ENCODE peak calls at places on chromosomes 2 and 18, in six cellular contexts. V, B, Q, I, E and T are unnamed samples. For H3K4me1, the result is how much of the 10 kb centered on the place peaks cover.

GRCh38 chr2:40668435-40668834 is 216.5 kb upstream of the SLC8A1 start:
- DNase-seq in V (no peak), B (no peak), Q (no peak), I (no peak), E (no peak), T (no peak)

GRCh38 chr18:35282353-35282752 is 7.7 kb downstream of the ZSCAN30 start:
- DNase-seq in V (peak), B (no peak), Q (no peak), I (no peak), E (no peak), T (no peak)

GRCh38 chr2:202064206-202064880 is 8.7 kb upstream of the KIAA2012 start:
- DNase-seq in V (no peak), B (no peak), Q (no peak), I (no peak), E (no peak), T (peak)

GRCh38 chr2:52572469-52572894 is 1195.1 kb upstream of the CHAC2 start:
- DNase-seq in V (no peak), B (no peak), Q (no peak), I (no peak), E (no peak), T (no peak)

GRCh38 chr2:119264781-119265692 is 41.4 kb downstream of the STEAP3 start:
- DNase-seq in V (peak), B (peak), Q (peak), I (peak), E (no peak), T (peak)

GRCh38 chr18:29161429-29161828 is 984.5 kb upstream of the CDH2 start:
- DNase-seq in V (no peak), B (no peak), Q (no peak), I (no peak), E (no peak), T (no peak)

GRCh38 chr2:16281451-16282330 is 341.3 kb downstream of the MYCN start:
- DNase-seq in V (peak), B (no peak), Q (peak), I (peak), E (peak), T (peak)

GRCh38 chr2:69036926-69037325 is 23.9 kb downstream of the ANTXR1 start:
- DNase-seq in V (no peak), B (no peak), Q (no peak), I (no peak), E (no peak), T (no peak)

GRCh38 chr2:1081411-1082225 is 131.0 kb downstream of the SNTG2 start:
- DNase-seq in V (no peak), B (no peak), Q (no peak), I (no peak), E (no peak), T (no peak)

GRCh38 chr18:48832961-48833700 is 117.6 kb downstream of the SMAD7 start:
- DNase-seq in V (no peak), B (no peak), Q (peak), I (no peak), E (no peak), T (no peak)

GRCh38 chr18:36352384-36352783 is 54.9 kb downstream of the FHOD3 start:
- DNase-seq in V (no peak), B (no peak), Q (no peak), I (no peak), E (no peak), T (no peak)

GRCh38 chr2:127104166-127104660 is 2.7 kb downstream of the BIN1 start:
- DNase-seq in V (no peak), B (no peak), Q (no peak), I (no peak), E (no peak), T (no peak)

GRCh38 chr2:28155071-28155470 is 237.6 kb upstream of the FOSL2 start:
- DNase-seq in V (no peak), B (no peak), Q (no peak), I (no peak), E (no peak), T (no peak)

GRCh38 chr2:105545731-105546622 is 147.1 kb upstream of the FHL2 start:
- DNase-seq in V (peak), B (no peak), Q (peak), I (peak), E (peak), T (peak)

GRCh38 chr2:42961385-42961800 is 169.0 kb upstream of the HAAO start:
- DNase-seq in V (no peak), B (no peak), Q (no peak), I (no peak), E (no peak), T (no peak)

GRCh38 chr2:237011196-237011595 is 74.5 kb upstream of the COPS8 start:
- DNase-seq in V (no peak), B (no peak), Q (no peak), I (no peak), E (no peak), T (no peak)

GRCh38 chr18:28408528-28408927 is 231.6 kb upstream of the CDH2 start:
- DNase-seq in V (no peak), B (no peak), Q (no peak), I (no peak), E (no peak), T (no peak)

GRCh38 chr18:10454800-10455550 is 540 bp downstream of the APCDD1 start:
- DNase-seq in V (no peak), B (no peak), Q (no peak), I (no peak), E (no peak), T (no peak)

GRCh38 chr18:46220116-46220515 is 115.9 kb downstream of the HAUS1 start:
- DNase-seq in V (no peak), B (no peak), Q (no peak), I (no peak), E (no peak), T (no peak)

GRCh38 chr2:138423198-138423597 is 78.4 kb upstream of the SPOPL start:
- DNase-seq in V (no peak), B (no peak), Q (no peak), I (no peak), E (no peak), T (no peak)

GRCh38 chr2:218290316-218291261 is 1.7 kb downstream of the TMBIM1 start:
- DNase-seq in V (no peak), B (peak), Q (no peak), I (no peak), E (no peak), T (no peak)

GRCh38 chr2:30283931-30284565 is 52.7 kb downstream of the LBH start:
- DNase-seq in V (no peak), B (no peak), Q (no peak), I (peak), E (no peak), T (no peak)

GRCh38 chr2:151792589-151792988 is 35.6 kb downstream of the ARL5A start:
- DNase-seq in V (peak), B (no peak), Q (no peak), I (no peak), E (no peak), T (peak)

GRCh38 chr2:219001577-219002394 is 8.6 kb upstream of the CRYBA2 start:
- DNase-seq in V (peak), B (no peak), Q (peak), I (peak), E (no peak), T (no peak)

GRCh38 chr2:102258386-102259074 is 52.8 kb upstream of the IL1RL1 start:
- DNase-seq in V (no peak), B (no peak), Q (peak), I (no peak), E (no peak), T (no peak)

GRCh38 chr2:18301421-18302139 is 258.9 kb downstream of the RDH14 start:
- DNase-seq in V (no peak), B (no peak), Q (no peak), I (no peak), E (no peak), T (no peak)

GRCh38 chr18:1505856-1506255 is 601.2 kb downstream of the ADCYAP1 start:
- DNase-seq in V (no peak), B (no peak), Q (no peak), I (no peak), E (no peak), T (peak)

GRCh38 chr2:240814946-240815760 is 4.9 kb downstream of the KIF1A start:
- DNase-seq in V (no peak), B (no peak), Q (no peak), I (no peak), E (no peak), T (no peak)

GRCh38 chr18:48950536-48951447 is at the start of gene SMAD7:
- DNase-seq in V (no peak), B (no peak), Q (no peak), I (no peak), E (no peak), T (no peak)

GRCh38 chr2:151280276-151280675 is 9.2 kb downstream of the NMI start:
- DNase-seq in V (no peak), B (no peak), Q (no peak), I (no peak), E (no peak), T (no peak)

GRCh38 chr18:25057491-25058050 is 294.4 kb downstream of the ZNF521 start:
- DNase-seq in V (no peak), B (no peak), Q (no peak), I (no peak), E (no peak), T (no peak)

GRCh38 chr2:23947350-23947749 is 7.1 kb downstream of the UBXN2A start:
- DNase-seq in V (no peak), B (no peak), Q (no peak), I (no peak), E (no peak), T (no peak)

GRCh38 chr2:234747833-234748559 is 203.8 kb upstream of the SH3BP4 start:
- DNase-seq in V (no peak), B (no peak), Q (no peak), I (no peak), E (no peak), T (no peak)

GRCh38 chr2:8149985-8150547 is 531.8 kb upstream of the ID2 start:
- DNase-seq in V (no peak), B (no peak), Q (no peak), I (no peak), E (no peak), T (no peak)

GRCh38 chr18:28961669-28962228 is 784.8 kb upstream of the CDH2 start:
- DNase-seq in V (peak), B (no peak), Q (peak), I (peak), E (peak), T (peak)

GRCh38 chr2:78775291-78775690 is 250.2 kb upstream of the REG3G start:
- DNase-seq in V (no peak), B (no peak), Q (no peak), I (no peak), E (no peak), T (no peak)

GRCh38 chr18:56532176-56532840 is 106.1 kb downstream of the TXNL1 start:
- DNase-seq in V (no peak), B (peak), Q (no peak), I (no peak), E (no peak), T (no peak)

GRCh38 chr18:58255701-58256311 is 211.8 kb downstream of the NEDD4L start:
- DNase-seq in V (no peak), B (no peak), Q (no peak), I (no peak), E (no peak), T (no peak)

GRCh38 chr18:79575891-79576685 is 103.5 kb upstream of the CTDP1 start:
- DNase-seq in V (no peak), B (no peak), Q (no peak), I (no peak), E (no peak), T (no peak)
- TF ChIP-seq ZNF274 in V (no peak), B (no peak), Q (no peak), I (no peak), E (no peak), T (no peak)

GRCh38 chr2:60855989-60856669 is 25.2 kb upstream of the REL start:
- DNase-seq in V (no peak), B (no peak), Q (no peak), I (peak), E (no peak), T (no peak)
- H3K9ac ChIP-seq in V (no peak), B (no peak), Q (no peak), I (no peak), E (no peak), T (no peak)

GRCh38 chr2:232491139-232491780 is 3.6 kb upstream of the ECEL1 start:
- DNase-seq in V (no peak), B (no peak), Q (no peak), I (no peak), E (no peak), T (no peak)
- H3K4me1 ChIP-seq in V (under half), B (under half), Q (under half), I (under half), E (under half), T (under half)

DNA sequence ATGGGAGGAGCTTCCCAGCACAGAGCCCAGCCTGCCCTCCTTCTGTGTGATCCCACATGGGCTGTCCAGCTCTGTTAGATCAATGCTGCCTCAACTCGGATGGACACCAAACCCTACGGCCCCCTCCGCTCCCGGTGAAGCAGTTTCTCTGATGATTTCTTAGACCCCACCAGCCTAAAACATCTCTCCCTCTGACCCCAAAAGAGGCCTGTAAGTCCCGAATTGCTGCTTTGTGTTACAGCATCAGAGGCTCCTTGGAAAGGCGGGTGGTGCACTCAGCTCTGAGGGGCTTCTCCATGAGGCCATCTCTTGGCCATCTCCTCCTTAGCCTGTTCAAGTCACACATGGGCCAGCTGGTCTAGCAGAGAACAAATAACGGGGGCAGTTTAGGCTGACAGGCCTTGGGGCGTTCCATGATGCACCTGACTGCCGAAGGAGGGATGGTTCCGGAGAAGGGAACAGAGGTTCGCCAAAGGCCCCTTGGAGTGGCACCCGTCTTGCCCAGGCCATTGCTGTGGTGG is 240.7 kb downstream of the SH3RF3 start:
- DNase-seq in V (no peak), B (no peak), Q (no peak), I (no peak), E (no peak), T (no peak)
- TF ChIP-seq ZNF274 in V (no peak), B (no peak), Q (no peak), I (no peak), E (no peak), T (no peak)